ENCODE peak calls at places on chromosomes 3 and 15, in five cellular contexts. W, J, E, M and C are unnamed samples.

GRCh38 chr3:14204605-14205284 is 26.1 kb downstream of the LSM3 start:
- DNase-seq in W (no peak), J (peak), E (no peak), M (no peak), C (no peak)

GRCh38 chr3:77323616-77324015 is 283.7 kb downstream of the ROBO2 start:
- DNase-seq in W (no peak), J (no peak), E (no peak), M (no peak), C (no peak)

GRCh38 chr3:113157408-113157980 is 53.9 kb upstream of the BOC start:
- DNase-seq in W (peak), J (no peak), E (no peak), M (no peak), C (no peak)

GRCh38 chr15:42146551-42147430 is 9.6 kb downstream of the PLA2G4F start:
- DNase-seq in W (no peak), J (peak), E (no peak), M (peak), C (no peak)

GRCh38 chr3:186815490-186815889 is 9.2 kb upstream of the RFC4 start:
- DNase-seq in W (no peak), J (no peak), E (no peak), M (no peak), C (no peak)

GRCh38 chr3:65619391-65620298 is 419.1 kb downstream of the MAGI1 start:
- DNase-seq in W (no peak), J (no peak), E (no peak), M (no peak), C (no peak)

GRCh38 chr15:35329521-35329921 is 216.4 kb downstream of the DPH6 start:
- DNase-seq in W (no peak), J (no peak), E (no peak), M (no peak), C (no peak)

GRCh38 chr3:183252973-183253363 is at the start of gene B3GNT5:
- DNase-seq in W (peak), J (peak), E (peak), M (peak), C (no peak)

GRCh38 chr15:76994001-76994400 is 925 bp upstream of the PSTPIP1 start:
- DNase-seq in W (peak), J (no peak), E (peak), M (no peak), C (no peak)

GRCh38 chr3:78660958-78661357 is 1106.8 kb downstream of the ROBO1 start:
- DNase-seq in W (no peak), J (no peak), E (no peak), M (no peak), C (no peak)

GRCh38 chr3:66239513-66240135 is 18.8 kb downstream of the SLC25A26 start:
- DNase-seq in W (no peak), J (no peak), E (peak), M (no peak), C (no peak)

GRCh38 chr15:95129589-95129988 is 898.2 kb downstream of the MCTP2 start:
- DNase-seq in W (peak), J (no peak), E (no peak), M (no peak), C (no peak)

GRCh38 chr3:194373912-194374311 is 4.4 kb upstream of the LRRC15 start:
- DNase-seq in W (no peak), J (no peak), E (no peak), M (no peak), C (no peak)

GRCh38 chr15:93282808-93283207 is 193.8 kb upstream of the RGMA start:
- DNase-seq in W (no peak), J (no peak), E (no peak), M (no peak), C (no peak)

GRCh38 chr3:49171775-49172500 is 540 bp downstream of the KLHDC8B start:
- DNase-seq in W (no peak), J (no peak), E (no peak), M (no peak), C (no peak)

GRCh38 chr3:146170591-146170990 is 9.6 kb upstream of the PLOD2 start:
- DNase-seq in W (no peak), J (no peak), E (no peak), M (no peak), C (no peak)

GRCh38 chr15:23648920-23649515 is 1.4 kb upstream of the MAGEL2 start:
- DNase-seq in W (no peak), J (peak), E (peak), M (no peak), C (no peak)

GRCh38 chr3:141652349-141652748 is 85.7 kb upstream of the RNF7 start:
- DNase-seq in W (no peak), J (no peak), E (no peak), M (no peak), C (no peak)

GRCh38 chr3:52742418-52743041 is 28.2 kb downstream of the NEK4 start:
- DNase-seq in W (no peak), J (peak), E (no peak), M (no peak), C (peak)

GRCh38 chr15:51318382-51319150 is 19.8 kb downstream of the CYP19A1 start:
- DNase-seq in W (no peak), J (no peak), E (no peak), M (no peak), C (no peak)

GRCh38 chr3:119570229-119570628 is 9.1 kb upstream of the ADPRH start:
- DNase-seq in W (no peak), J (no peak), E (no peak), M (no peak), C (no peak)

GRCh38 chr3:180601688-180602666 is at the start of gene TTC14:
- DNase-seq in W (peak), J (peak), E (peak), M (peak), C (peak)

GRCh38 chr15:38217181-38217580 is 35.5 kb upstream of the SPRED1 start:
- DNase-seq in W (no peak), J (no peak), E (peak), M (no peak), C (peak)

GRCh38 chr3:45887759-45888511 is 1.6 kb downstream of the CCR9 start:
- DNase-seq in W (no peak), J (no peak), E (no peak), M (no peak), C (no peak)

GRCh38 chr3:126423191-126424038 is 28.7 kb downstream of the CFAP100 start:
- DNase-seq in W (no peak), J (no peak), E (no peak), M (no peak), C (no peak)

GRCh38 chr3:129010316-129010956 is 9.3 kb downstream of the EFCC1 start:
- DNase-seq in W (no peak), J (no peak), E (no peak), M (no peak), C (no peak)

GRCh38 chr15:87477759-87478687 is 778.5 kb downstream of the NTRK3 start:
- DNase-seq in W (no peak), J (no peak), E (no peak), M (peak), C (peak)

GRCh38 chr3:179840985-179841384 is 188.1 kb downstream of the USP13 start:
- DNase-seq in W (no peak), J (no peak), E (no peak), M (no peak), C (no peak)

GRCh38 chr3:72632129-72632528 is 216.1 kb downstream of the SHQ1 start:
- DNase-seq in W (no peak), J (no peak), E (no peak), M (no peak), C (no peak)

GRCh38 chr3:159252772-159253384 is 451.0 kb downstream of the MFSD1 start:
- DNase-seq in W (no peak), J (peak), E (no peak), M (no peak), C (no peak)

GRCh38 chr3:195083659-195084058 is 187.3 kb downstream of the XXYLT1 start:
- DNase-seq in W (peak), J (no peak), E (no peak), M (no peak), C (no peak)

GRCh38 chr3:45952456-45952855 is 9.2 kb downstream of the CXCR6 start:
- DNase-seq in W (no peak), J (no peak), E (no peak), M (no peak), C (no peak)

GRCh38 chr15:49877871-49878511 is 241.0 kb downstream of the ATP8B4 start:
- DNase-seq in W (no peak), J (no peak), E (no peak), M (no peak), C (no peak)

GRCh38 chr3:102233881-102234280 is 200.9 kb upstream of the ZPLD1 start:
- DNase-seq in W (no peak), J (no peak), E (no peak), M (no peak), C (no peak)

GRCh38 chr3:24341668-24342067 is 153.0 kb downstream of the THRB start:
- DNase-seq in W (no peak), J (no peak), E (no peak), M (no peak), C (no peak)

GRCh38 chr15:77034620-77035467 is 36.1 kb downstream of the TSPAN3 start:
- DNase-seq in W (no peak), J (peak), E (peak), M (peak), C (no peak)